ENCODE peak calls at places on chromosome 7, in four cellular contexts. L, R, S and Z are unnamed samples.

GRCh38 chr7:134200970-134201369 is 73.8 kb downstream of the LRGUK start:
- DNase-seq in L (no peak), R (no peak), S (peak; percentile 10), Z (no peak)

GRCh38 chr7:33744293-33744692 is 161.0 kb upstream of the BMPER start:
- DNase-seq in L (no peak), R (peak; percentile 58), S (peak; percentile 24), Z (peak; percentile 34)

GRCh38 chr7:194257-194995 is 2.1 kb downstream of the FAM20C start:
- DNase-seq in L (no peak), R (peak; percentile 90), S (no peak), Z (no peak)

GRCh38 chr7:123070702-123071286 is 75.3 kb upstream of the TAS2R16 start:
- DNase-seq in L (no peak), R (peak; percentile 46), S (no peak), Z (peak; percentile 20)

GRCh38 chr7:140672382-140673062 is at the start of gene ADCK2:
- DNase-seq in L (no peak), R (no peak), S (peak; percentile 95), Z (peak; percentile 96)

GRCh38 chr7:41696323-41696916 is 6.5 kb downstream of the INHBA start:
- DNase-seq in L (no peak), R (peak; percentile 45), S (peak; percentile 52), Z (peak; percentile 68)

GRCh38 chr7:34343667-34344066 is 314.4 kb upstream of the NPSR1 start:
- DNase-seq in L (no peak), R (no peak), S (no peak), Z (no peak)

GRCh38 chr7:981793-982510 is 1.0 kb upstream of the CYP2W1 start:
- DNase-seq in L (no peak), R (no peak), S (no peak), Z (no peak)

GRCh38 chr7:2939193-2939885 is 95.2 kb upstream of the GNA12 start:
- DNase-seq in L (no peak), R (no peak), S (no peak), Z (no peak)

GRCh38 chr7:142461437-142461836 is 203.6 kb upstream of the PRSS58 start:
- DNase-seq in L (no peak), R (no peak), S (no peak), Z (no peak)

GRCh38 chr7:379456-380225 is 89.7 kb downstream of the FOXL3 start:
- DNase-seq in L (no peak), R (no peak), S (peak; percentile 12), Z (no peak)

GRCh38 chr7:100433592-100434296 is 2.6 kb downstream of the PPP1R35 start:
- DNase-seq in L (no peak), R (no peak), S (no peak), Z (no peak)

GRCh38 chr7:157001920-157002818 is 8.3 kb downstream of the MNX1 start:
- DNase-seq in L (no peak), R (no peak), S (no peak), Z (no peak)

GRCh38 chr7:48962821-48963505 is 38.6 kb downstream of the CDC14C start:
- DNase-seq in L (no peak), R (no peak), S (no peak), Z (no peak)

GRCh38 chr7:81120141-81120540 is 201.3 kb upstream of the SEMA3C start:
- DNase-seq in L (no peak), R (no peak), S (no peak), Z (no peak)

GRCh38 chr7:2681954-2682799 is 5.8 kb upstream of the AMZ1 start:
- DNase-seq in L (no peak), R (no peak), S (no peak), Z (no peak)

GRCh38 chr7:158685727-158686126 is 18.9 kb downstream of the NCAPG2 start:
- DNase-seq in L (no peak), R (no peak), S (no peak), Z (no peak)

GRCh38 chr7:130985361-130985760 is 251.4 kb upstream of the KLF14 start:
- DNase-seq in L (no peak), R (no peak), S (no peak), Z (no peak)

GRCh38 chr7:73622909-73623797 is 1.2 kb downstream of the MLXIPL start:
- DNase-seq in L (no peak), R (peak; percentile 95), S (peak; percentile 81), Z (no peak)

GRCh38 chr7:42253316-42253715 is 16.3 kb upstream of the GLI3 start:
- DNase-seq in L (no peak), R (no peak), S (no peak), Z (no peak)

GRCh38 chr7:19024261-19024660 is 93.2 kb downstream of the TWIST1 start:
- DNase-seq in L (no peak), R (no peak), S (no peak), Z (no peak)

GRCh38 chr7:81206217-81206616 is 287.4 kb upstream of the SEMA3C start:
- DNase-seq in L (no peak), R (no peak), S (no peak), Z (no peak)

GRCh38 chr7:44103941-44104879 is at the start of gene AEBP1:
- DNase-seq in L (no peak), R (no peak), S (no peak), Z (no peak)

GRCh38 chr7:93119191-93119905 is 1.6 kb upstream of the SAMD9 start:
- DNase-seq in L (no peak), R (no peak), S (no peak), Z (no peak)

GRCh38 chr7:538764-539685 is 19.4 kb upstream of the PDGFA start:
- DNase-seq in L (no peak), R (peak; percentile 74), S (no peak), Z (no peak)

GRCh38 chr7:112898432-112899290 is 108.5 kb upstream of the TMEM168 start:
- DNase-seq in L (peak; percentile 32), R (peak; percentile 79), S (peak; percentile 70), Z (peak; percentile 54)

GRCh38 chr7:96067321-96067720 is 254.6 kb downstream of the SLC25A13 start:
- DNase-seq in L (no peak), R (no peak), S (no peak), Z (no peak)

GRCh38 chr7:92056276-92056675 is 78.0 kb downstream of the CYP51A1 start:
- DNase-seq in L (no peak), R (no peak), S (no peak), Z (no peak)
- TF ChIP-seq SP1 in L (no peak), R (no peak), S (no peak), Z (no peak)

DNA sequence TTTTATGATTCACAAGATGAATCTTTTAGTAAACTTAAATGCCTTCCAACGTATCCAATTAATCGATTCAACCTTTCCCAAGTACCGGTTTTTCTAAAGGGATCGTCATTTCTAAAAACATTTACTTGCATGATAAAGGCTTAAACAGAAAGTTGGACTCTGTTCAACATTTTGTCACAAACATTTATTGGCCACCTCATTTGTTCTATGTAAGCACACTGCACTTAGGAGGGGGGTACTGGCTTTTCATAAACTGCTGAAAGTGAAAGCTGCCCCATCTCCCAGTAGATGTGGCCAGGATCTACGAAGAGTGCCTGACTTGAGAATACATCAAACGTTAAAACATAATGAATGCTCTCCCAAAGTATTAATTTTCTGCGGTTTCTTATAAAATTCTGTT is 37.3 kb upstream of the LAMB4 start:
- DNase-seq in L (no peak), R (no peak), S (no peak), Z (no peak)
- TF ChIP-seq FOXM1 in L (no peak), R (no peak), S (no peak), Z (no peak)

DNA sequence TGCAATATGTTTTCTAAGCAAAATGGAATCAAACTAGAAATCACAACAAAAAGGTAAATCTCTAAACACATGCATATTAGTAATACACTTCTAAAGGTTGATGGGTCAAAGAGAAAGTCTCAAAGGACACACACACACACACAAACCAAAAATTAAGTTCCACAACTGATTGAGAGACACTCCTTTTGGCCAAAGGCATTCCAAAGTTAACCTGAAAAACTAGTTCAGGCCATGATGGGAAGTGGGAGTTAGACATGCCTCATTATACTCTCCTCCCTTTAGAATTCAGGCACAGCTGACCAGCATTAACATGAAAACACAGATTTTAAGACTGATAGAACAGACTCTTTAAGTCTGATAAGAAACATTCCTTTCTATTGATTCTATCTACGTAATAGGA is 332.4 kb upstream of the IGFBP3 start:
- DNase-seq in L (no peak), R (no peak), S (no peak), Z (no peak)
- TF ChIP-seq SP1 in L (no peak), R (no peak), S (no peak), Z (no peak)

GRCh38 chr7:149217570-149217969 is 21.9 kb upstream of the ZNF212 start:
- DNase-seq in L (no peak), R (no peak), S (no peak), Z (no peak)
- TF ChIP-seq FOXM1 in L (no peak), R (no peak), S (no peak), Z (no peak)

GRCh38 chr7:12638851-12639467 is 48.5 kb upstream of the ARL4A start:
- DNase-seq in L (no peak), R (peak; percentile 43), S (peak; percentile 25), Z (peak; percentile 14)
- TF ChIP-seq SP1 in L (no peak), R (no peak), S (no peak), Z (no peak)

DNA sequence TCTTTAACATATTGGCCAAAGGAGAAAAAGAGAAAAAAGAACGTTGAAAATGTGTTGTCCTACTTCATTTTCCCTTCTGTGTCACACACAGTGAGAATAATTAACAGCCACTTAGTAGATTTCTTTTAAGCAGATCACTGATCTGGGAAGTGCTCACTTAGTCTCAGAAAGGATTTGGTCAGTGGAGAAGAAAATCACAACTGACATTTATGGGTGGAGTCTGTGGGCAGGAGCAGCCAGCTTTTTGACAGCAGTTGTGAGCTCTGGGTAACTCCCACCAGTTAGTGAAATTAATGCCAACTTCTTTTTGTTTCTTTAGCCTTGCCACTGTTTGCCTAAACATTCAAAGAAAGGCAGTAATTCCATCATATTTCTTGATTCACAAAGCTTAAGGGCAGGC is 49.7 kb downstream of the CDK14 start:
- DNase-seq in L (no peak), R (no peak), S (no peak), Z (no peak)
- TF ChIP-seq FOXM1 in L (no peak), R (no peak), S (no peak), Z (no peak)

GRCh38 chr7:30525409-30525808 is 20.8 kb upstream of the GGCT start:
- DNase-seq in L (no peak), R (peak; percentile 51), S (peak; percentile 63), Z (no peak)

GRCh38 chr7:30522163-30522562 is 17.5 kb upstream of the GGCT start:
- DNase-seq in L (no peak), R (no peak), S (no peak), Z (no peak)

GRCh38 chr7:30526163-30526562 is 21.5 kb upstream of the GGCT start:
- DNase-seq in L (no peak), R (no peak), S (peak; percentile 43), Z (no peak)

GRCh38 chr7:30523466-30523865 is 18.8 kb upstream of the GGCT start:
- DNase-seq in L (no peak), R (no peak), S (no peak), Z (no peak)

GRCh38 chr7:30524545-30524944 is 19.9 kb upstream of the GGCT start:
- DNase-seq in L (no peak), R (peak; percentile 52), S (no peak), Z (no peak)
- TF ChIP-seq SP1 in L (no peak), R (no peak), S (no peak), Z (no peak)

GRCh38 chr7:138974103-138974502 is 7.1 kb downstream of the KIAA1549 start:
- DNase-seq in L (no peak), R (no peak), S (no peak), Z (no peak)
- TF ChIP-seq FOXM1 in L (no peak), R (no peak), S (no peak), Z (no peak)

GRCh38 chr7:9889557-9889956 is 1084.1 kb upstream of the PHF14 start:
- DNase-seq in L (no peak), R (no peak), S (no peak), Z (no peak)
- TF ChIP-seq SP1 in L (no peak), R (no peak), S (no peak), Z (no peak)